ENCODE peak calls at places on chromosomes 5 and 9, in five cellular contexts. N is osteocyte; O is brain microvascular endothelial cell; R is effector memory CD4-positive, alpha-beta T cell; F is ovary. Z is an unnamed sample.

GRCh38 chr5:168020522-168021294 is 270.7 kb upstream of the WWC1 start:
- DNase-seq in R (no peak), N (no peak), F (no peak), O (no peak), Z (peak)

GRCh38 chr5:34490501-34491250 is 165.5 kb upstream of the RAI14 start:
- DNase-seq in R (no peak), O (no peak), F (no peak), N (no peak), Z (no peak)

GRCh38 chr9:18105996-18106595 is 367.9 kb upstream of the ADAMTSL1 start:
- DNase-seq in F (no peak), O (no peak), R (no peak), N (no peak), Z (no peak)

GRCh38 chr5:55636711-55637110 is 75.4 kb downstream of the SLC38A9 start:
- DNase-seq in N (no peak), F (no peak), O (no peak), R (no peak), Z (no peak)

GRCh38 chr5:30572279-30572678 is 621.2 kb upstream of the CDH6 start:
- DNase-seq in F (no peak), O (peak), N (no peak), R (no peak), Z (no peak)

GRCh38 chr9:137138058-137138697 is 776 bp upstream of the GRIN1 start:
- DNase-seq in R (no peak), O (no peak), F (no peak), N (no peak), Z (peak)

GRCh38 chr9:132857031-132857430 is 21.1 kb downstream of the AK8 start:
- DNase-seq in R (no peak), N (no peak), F (peak), O (peak), Z (no peak)

GRCh38 chr5:136802382-136802781 is 437.0 kb upstream of the TRPC7 start:
- DNase-seq in F (no peak), R (no peak), O (no peak), N (no peak), Z (peak)

GRCh38 chr5:132475939-132476852 is 14.4 kb downstream of the IRF1 start:
- DNase-seq in O (no peak), R (no peak), N (no peak), F (peak), Z (no peak)

GRCh38 chr5:152113401-152113800 is 188.8 kb upstream of the GLRA1 start:
- DNase-seq in F (no peak), N (no peak), R (peak), O (peak), Z (no peak)

GRCh38 chr5:18653216-18653752 is 1019.0 kb downstream of the TAF11L14 start:
- DNase-seq in R (no peak), F (no peak), N (no peak), O (no peak), Z (no peak)

GRCh38 chr5:109866051-109866450 is 176.3 kb downstream of the MAN2A1 start:
- DNase-seq in R (no peak), F (no peak), O (peak), N (no peak), Z (no peak)

GRCh38 chr9:138066049-138066448 is 188.5 kb downstream of the CACNA1B start:
- DNase-seq in R (no peak), F (no peak), O (no peak), N (peak), Z (no peak)

GRCh38 chr5:61412344-61412743 is 80.3 kb downstream of the ZSWIM6 start:
- DNase-seq in R (no peak), F (no peak), N (no peak), O (no peak), Z (peak)

GRCh38 chr5:157470616-157471015 is 10.6 kb downstream of the NIPAL4 start:
- DNase-seq in R (no peak), F (no peak), O (no peak), N (no peak), Z (no peak)

GRCh38 chr9:97982719-97983523 is at the start of gene ANP32B:
- DNase-seq in O (peak), F (peak), N (peak), R (peak), Z (peak)

GRCh38 chr5:38783011-38783551 is 62.7 kb upstream of the OSMR start:
- DNase-seq in O (peak), R (no peak), F (no peak), N (no peak), Z (no peak)

GRCh38 chr5:12952409-12952808 is 992.1 kb downstream of the DNAH5 start:
- DNase-seq in O (no peak), R (no peak), N (no peak), F (no peak), Z (no peak)

GRCh38 chr9:35738186-35738585 is 5.7 kb downstream of the CREB3 start:
- DNase-seq in O (no peak), N (no peak), F (no peak), R (no peak), Z (no peak)

GRCh38 chr5:58156354-58156753 is 303.5 kb downstream of the PLK2 start:
- DNase-seq in O (peak), N (no peak), F (no peak), R (no peak), Z (peak)

GRCh38 chr5:12392246-12392645 is 488.0 kb upstream of the CTNND2 start:
- DNase-seq in R (no peak), O (no peak), F (no peak), N (no peak), Z (no peak)

GRCh38 chr5:173771058-173771742 is 116.9 kb upstream of the CPEB4 start:
- DNase-seq in N (no peak), O (no peak), R (no peak), F (no peak), Z (no peak)

GRCh38 chr9:72480931-72481330 is 40.5 kb upstream of the TMC1 start:
- DNase-seq in N (no peak), O (no peak), F (no peak), R (no peak), Z (no peak)

Z was measured in putamen.